ENCODE peak calls at places on chromosomes 16 and 17, in nine cellular contexts. Z, O, H, M, I, R, X, D and B are unnamed samples.

GRCh38 chr17:27520571-27521185 is 64.4 kb downstream of the KSR1 start:
- DNase-seq in I (no peak), O (no peak), H (no peak), R (no peak), X (no peak), D (no peak), M (no peak), Z (no peak), B (no peak)

GRCh38 chr17:81960130-81960958 is 643 bp downstream of the NOTUM start:
- DNase-seq in I (no peak), R (no peak), D (no peak), H (no peak), X (no peak), O (no peak), Z (no peak), M (no peak), B (peak; percentile 70)

GRCh38 chr16:11672206-11673090 is 4.2 kb downstream of the SNN start:
- DNase-seq in M (no peak), Z (no peak), D (no peak), O (no peak), H (peak; percentile 60), I (no peak), R (no peak), X (no peak), B (no peak)

GRCh38 chr17:30379303-30380105 is 777 bp downstream of the CPD start:
- DNase-seq in Z (peak; percentile 40), X (no peak), M (no peak), H (no peak), D (no peak), O (peak; percentile 68), R (no peak), I (no peak), B (no peak)

GRCh38 chr17:41559548-41559947 is 12.3 kb downstream of the KRT9 start:
- DNase-seq in M (no peak), R (no peak), H (no peak), I (peak; percentile 42), D (no peak), Z (peak; percentile 44), O (no peak), X (no peak), B (no peak)

GRCh38 chr16:4140652-4141051 is 24.4 kb upstream of the ADCY9 start:
- DNase-seq in R (no peak), X (no peak), H (no peak), Z (no peak), D (no peak), O (no peak), M (no peak), I (peak; percentile 74), B (no peak)

GRCh38 chr17:48127371-48128051 is 19.9 kb downstream of the SNX11 start:
- DNase-seq in X (no peak), O (no peak), D (peak; percentile 68), I (peak; percentile 52), R (peak; percentile 87), H (no peak), Z (peak; percentile 54), M (no peak), B (peak; percentile 91)

GRCh38 chr17:5418858-5419355 is 555 bp downstream of the NUP88 start:
- DNase-seq in M (peak; percentile 65), D (no peak), I (peak; percentile 52), R (peak; percentile 41), Z (peak; percentile 69), X (no peak), H (no peak), O (no peak), B (no peak)

GRCh38 chr16:27768651-27769270 is 218.8 kb downstream of the KATNIP start:
- DNase-seq in Z (no peak), X (no peak), D (no peak), M (no peak), I (peak; percentile 41), R (no peak), H (no peak), O (peak; percentile 11), B (no peak)

GRCh38 chr17:50363217-50364060 is 9.5 kb downstream of the MRPL27 start:
- DNase-seq in H (no peak), R (peak; percentile 36), M (no peak), I (peak; percentile 63), D (no peak), O (no peak), Z (peak; percentile 38), X (no peak), B (no peak)

GRCh38 chr16:52539197-52539596 is 7.7 kb downstream of the TOX3 start:
- DNase-seq in Z (no peak), O (no peak), I (no peak), H (no peak), M (no peak), X (no peak), R (no peak), D (no peak), B (no peak)

GRCh38 chr16:65833171-65833871 is 533.2 kb upstream of the CDH5 start:
- DNase-seq in H (no peak), Z (peak; percentile 90), M (no peak), X (no peak), I (peak; percentile 84), D (peak; percentile 13), R (peak; percentile 69), O (no peak), B (no peak)

GRCh38 chr16:80924372-80924978 is 82.2 kb downstream of the CMC2 start:
- DNase-seq in I (peak; percentile 34), M (no peak), X (no peak), D (no peak), H (no peak), Z (peak; percentile 55), R (peak; percentile 51), O (peak; percentile 70), B (no peak)

GRCh38 chr16:4654946-4655590 is 30.4 kb downstream of the MGRN1 start:
- DNase-seq in R (no peak), I (no peak), O (no peak), X (no peak), M (no peak), D (no peak), H (no peak), Z (no peak), B (no peak)

GRCh38 chr17:65121916-65122821 is 15.0 kb upstream of the RGS9 start:
- DNase-seq in D (no peak), O (no peak), I (no peak), M (no peak), X (no peak), Z (no peak), H (no peak), R (peak; percentile 27), B (no peak)

GRCh38 chr17:42153919-42154491 is 784 bp downstream of the RAB5C start:
- DNase-seq in Z (peak; percentile 57), X (no peak), M (no peak), R (no peak), O (no peak), H (no peak), D (no peak), I (peak; percentile 43), B (no peak)

GRCh38 chr17:72123496-72123963 is 2.7 kb downstream of the SOX9 start:
- DNase-seq in X (no peak), I (peak; percentile 25), O (no peak), Z (no peak), M (no peak), H (no peak), R (no peak), D (no peak), B (no peak)

GRCh38 chr16:24737391-24737871 is 8.0 kb downstream of the TNRC6A start:
- DNase-seq in X (no peak), I (peak; percentile 70), D (no peak), M (no peak), Z (peak; percentile 75), H (no peak), O (no peak), R (peak; percentile 41), B (no peak)
- H3K27ac ChIP-seq in X (peak overlapping the region; percentile 72), I (peak overlapping the region; percentile 2), D (peak overlapping the region; percentile 35), M (peak overlapping the region; percentile 81), Z (peak overlapping the region; percentile 60), H (peak overlapping the region; percentile 31), O (peak overlapping the region; percentile 32), R (no peak overlapping the region), B (peak overlapping the region; percentile 71)

GRCh38 chr17:17093764-17094163 is 51.5 kb downstream of the MPRIP start:
- DNase-seq in O (no peak), R (no peak), D (no peak), H (no peak), Z (peak; percentile 33), I (no peak), M (no peak), X (no peak), B (no peak)
- H3K4me1 ChIP-seq in O (no peaks in the 10 kb centered on the region), R (peaks cover 25% of the 10 kb centered on the region), D (peaks cover 33% of the 10 kb centered on the region), H (peaks cover 70% of the 10 kb centered on the region), Z (peaks cover 17% of the 10 kb centered on the region), I (peaks cover 9% of the 10 kb centered on the region), M (peaks cover 20% of the 10 kb centered on the region), X (peaks cover 80% of the 10 kb centered on the region), B (peaks cover 35% of the 10 kb centered on the region)

DNA sequence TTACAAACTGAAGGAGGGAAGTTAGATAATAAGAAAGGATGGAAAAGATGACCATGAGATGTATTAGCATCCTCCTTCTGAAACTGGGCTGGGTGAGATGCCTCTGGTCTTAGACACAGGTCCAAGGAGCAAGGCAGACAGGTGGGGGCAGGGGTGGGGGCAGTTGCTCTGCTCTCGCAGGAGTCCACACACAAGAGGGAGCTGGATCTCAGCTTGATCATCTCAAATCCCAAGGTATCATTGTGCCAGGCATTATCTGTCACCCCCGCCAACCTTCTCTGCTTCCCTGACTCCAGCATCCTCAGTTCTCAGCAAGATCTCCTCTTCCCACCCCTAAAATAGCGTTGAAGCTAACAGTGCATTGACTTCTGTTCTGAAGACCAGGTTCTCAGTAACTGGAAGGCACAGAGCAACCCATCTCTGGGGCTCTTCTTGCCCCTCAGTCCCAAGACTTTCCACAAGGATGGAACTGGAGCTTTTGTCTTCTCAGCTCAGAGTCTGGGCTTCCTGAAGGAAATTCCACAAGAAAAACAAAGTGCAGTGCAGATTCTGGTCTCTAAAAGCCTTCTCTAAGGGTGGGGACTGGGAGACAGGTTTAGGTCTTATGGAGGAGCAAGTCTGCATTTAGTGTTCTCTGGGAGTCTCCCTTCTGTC is 1.6 kb downstream of the FLOT2 start:
- DNase-seq in R (no peak), Z (no peak), O (no peak), I (no peak), M (no peak), D (no peak), H (no peak), X (no peak), B (no peak)
- H3K4me3 ChIP-seq in R (peak overlapping the region; percentile 83), Z (peak overlapping the region; percentile 95), O (peak overlapping the region; percentile 75), I (peak overlapping the region; percentile 85), M (peak overlapping the region; percentile 63), D (peak overlapping the region; percentile 68), H (peak overlapping the region; percentile 80), X (peak overlapping the region; percentile 95), B (peak overlapping the region; percentile 53)

DNA sequence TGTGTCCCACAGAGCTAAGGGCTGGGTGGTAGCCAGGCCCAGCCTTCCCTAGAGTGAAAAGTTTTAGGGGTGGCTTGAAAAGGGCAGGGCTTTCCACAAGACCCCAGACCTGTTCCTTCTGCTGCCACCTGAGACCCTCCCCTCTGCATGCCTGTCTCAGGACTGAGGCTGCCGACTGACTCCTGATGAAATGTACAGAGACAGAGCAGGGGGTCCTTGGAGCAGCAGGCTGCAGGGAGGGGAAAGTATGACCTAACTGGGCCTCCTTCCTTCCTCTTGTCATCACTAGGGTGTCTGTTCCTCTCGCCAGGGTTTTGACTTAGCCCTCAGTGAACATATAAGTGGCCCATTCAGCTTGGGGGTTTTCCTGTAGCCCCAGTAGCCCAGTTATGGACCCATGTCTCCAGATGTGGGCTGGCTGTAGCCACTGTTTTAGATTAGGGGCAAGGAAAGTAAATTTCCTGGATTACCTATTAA is 14.9 kb upstream of the NFATC3 start:
- DNase-seq in H (no peak), O (no peak), X (no peak), I (no peak), R (no peak), M (no peak), Z (no peak), D (no peak), B (no peak)
- H3K27ac ChIP-seq in H (no peak overlapping the region), O (peak overlapping the region; percentile 22), X (no peak overlapping the region), I (no peak overlapping the region), R (no peak overlapping the region), M (no peak overlapping the region), Z (no peak overlapping the region), D (no peak overlapping the region), B (no peak overlapping the region)